ENCODE peak calls at places on chromosomes 11 and 22, in six cellular contexts. J is heart left ventricle, Y is GM12865, R is mammary epithelial cell, O is transverse colon, H is OCI-LY7. S is an unnamed sample.

GRCh38 chr11:129210831-129211181 is 18.7 kb upstream of the ARHGAP32 start:
- DNase-seq in J (no peak), Y (no peak), R (no peak), O (no peak), H (no peak), S (no peak)

GRCh38 chr11:116506446-116506845 is 266.3 kb downstream of the BUD13 start:
- DNase-seq in J (no peak), Y (no peak), R (no peak), O (no peak), H (no peak), S (no peak)

GRCh38 chr11:64298966-64299846 is 952 bp upstream of the CATSPERZ start:
- DNase-seq in J (peak), Y (no peak), R (no peak), O (peak), H (no peak), S (no peak)

GRCh38 chr22:45892681-45893461 is 84.1 kb downstream of the WNT7B start:
- DNase-seq in J (peak), Y (no peak), R (no peak), O (no peak), H (no peak), S (no peak)

GRCh38 chr11:132228756-132229325 is 858.4 kb downstream of the NTM start:
- DNase-seq in J (no peak), Y (no peak), R (peak), O (no peak), H (no peak), S (no peak)

GRCh38 chr11:19676508-19677379 is 35.9 kb upstream of the NAV2 start:
- DNase-seq in J (peak), Y (no peak), R (no peak), O (no peak), H (no peak), S (peak)

GRCh38 chr11:64183890-64184289 is 2.1 kb upstream of the STIP1 start:
- DNase-seq in J (no peak), Y (no peak), R (no peak), O (no peak), H (no peak), S (no peak)

GRCh38 chr11:12411806-12412727 is 34.7 kb downstream of the PARVA start:
- DNase-seq in J (peak), Y (peak), R (peak), O (peak), H (peak), S (peak)

GRCh38 chr11:121625784-121626506 is 173.2 kb upstream of the SORL1-AS1 start:
- DNase-seq in J (no peak), Y (no peak), R (no peak), O (no peak), H (no peak), S (no peak)

GRCh38 chr11:132648841-132649240 is 883.5 kb downstream of the OPCML start:
- DNase-seq in J (no peak), Y (no peak), R (no peak), O (no peak), H (no peak), S (no peak)

GRCh38 chr11:7299393-7299792 is 47.7 kb downstream of the SYT9 start:
- DNase-seq in J (no peak), Y (no peak), R (no peak), O (no peak), H (no peak), S (no peak)

GRCh38 chr22:30208631-30209603 is 37.6 kb downstream of the LIF start:
- DNase-seq in J (peak), Y (no peak), R (no peak), O (peak), H (no peak), S (no peak)

GRCh38 chr22:29031236-29031982 is 30.2 kb downstream of the C22orf31 start:
- DNase-seq in J (peak), Y (no peak), R (peak), O (peak), H (no peak), S (no peak)

GRCh38 chr11:124762624-124763155 is 600 bp upstream of the ESAM start:
- DNase-seq in J (no peak), Y (no peak), R (no peak), O (peak), H (no peak), S (no peak)

GRCh38 chr22:22748297-22748743 is 103.9 kb downstream of the GGTLC2 start:
- DNase-seq in J (no peak), Y (peak), R (peak), O (peak), H (peak), S (peak)

GRCh38 chr11:134289789-134290188 is 13.6 kb downstream of the GLB1L3 start:
- DNase-seq in J (no peak), Y (no peak), R (no peak), O (no peak), H (no peak), S (no peak)

GRCh38 chr11:106403751-106404150 is 326.3 kb downstream of the AASDHPPT start:
- DNase-seq in J (no peak), Y (no peak), R (no peak), O (no peak), H (no peak), S (no peak)

GRCh38 chr22:46122511-46122971 is 27.8 kb upstream of the PPARA start:
- DNase-seq in J (peak), Y (peak), R (no peak), O (peak), H (peak), S (peak)

GRCh38 chr22:23777776-23778575 is 5.3 kb downstream of the MMP11 start:
- DNase-seq in J (peak), Y (no peak), R (no peak), O (no peak), H (no peak), S (no peak)

GRCh38 chr11:32939046-32939445 is 46.4 kb downstream of the QSER1 start:
- DNase-seq in J (no peak), Y (peak), R (no peak), O (no peak), H (no peak), S (no peak)
- H3K4me3 ChIP-seq in J (no peak), Y (no peak), R (no peak), O (no peak), H (no peak), S (no peak)

GRCh38 chr11:112499908-112500204 is 239.2 kb upstream of the PLET1 start:
- DNase-seq in J (no peak), Y (no peak), R (no peak), O (no peak), H (no peak), S (no peak)

GRCh38 chr11:112503410-112503809 is 242.8 kb upstream of the PLET1 start:
- DNase-seq in J (no peak), Y (no peak), R (no peak), O (no peak), H (no peak), S (no peak)

GRCh38 chr11:112506852-112507251 is 246.2 kb upstream of the PLET1 start:
- DNase-seq in J (no peak), Y (no peak), R (no peak), O (no peak), H (no peak), S (no peak)

GRCh38 chr11:112507281-112507680 is 246.6 kb upstream of the PLET1 start:
- DNase-seq in J (no peak), Y (no peak), R (no peak), O (no peak), H (no peak), S (no peak)

GRCh38 chr11:112504056-112504455 is 243.4 kb upstream of the PLET1 start:
- DNase-seq in J (no peak), Y (no peak), R (no peak), O (no peak), H (no peak), S (no peak)
- H3K4me3 ChIP-seq in J (no peak), Y (no peak), R (no peak), O (no peak), H (no peak), S (no peak)

GRCh38 chr11:75428989-75429640 is 3.9 kb downstream of the KLHL35 start:
- DNase-seq in J (peak), Y (no peak), R (no peak), O (no peak), H (no peak), S (no peak)
- H3K4me3 ChIP-seq in J (no peak), Y (no peak), R (no peak), O (no peak), H (no peak), S (no peak)

GRCh38 chr22:35893698-35894097 is 134.9 kb downstream of the RBFOX2 start:
- DNase-seq in J (no peak), Y (no peak), R (no peak), O (no peak), H (peak), S (no peak)

GRCh38 chr22:35891442-35891841 is 137.2 kb downstream of the RBFOX2 start:
- DNase-seq in J (no peak), Y (no peak), R (no peak), O (no peak), H (no peak), S (no peak)

GRCh38 chr22:35894464-35894878 is 134.2 kb downstream of the RBFOX2 start:
- DNase-seq in J (peak), Y (no peak), R (peak), O (peak), H (peak), S (no peak)

GRCh38 chr22:35894937-35895708 is 133.5 kb downstream of the RBFOX2 start:
- DNase-seq in J (peak), Y (no peak), R (peak), O (peak), H (peak), S (no peak)

DNA sequence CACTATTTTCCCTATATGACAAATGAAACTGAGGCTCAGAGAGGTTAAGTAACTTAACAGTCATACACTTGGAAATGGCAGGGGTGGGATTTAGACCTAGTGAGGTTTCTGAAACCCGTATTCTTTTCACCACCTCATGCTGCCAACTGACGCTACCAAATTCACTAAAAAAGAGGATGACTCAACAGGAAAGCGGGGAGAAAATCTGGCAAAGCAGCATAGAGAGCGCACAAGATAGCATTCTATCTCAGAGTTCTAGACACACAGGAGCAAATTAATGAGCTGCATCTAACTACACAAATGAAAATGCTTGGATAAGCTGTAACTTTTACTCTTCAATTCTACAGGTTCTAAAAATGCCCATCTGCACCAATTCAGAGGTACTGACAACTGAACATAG is 136.4 kb downstream of the RBFOX2 start:
- DNase-seq in J (no peak), Y (no peak), R (peak), O (no peak), H (no peak), S (no peak)
- H3K4me3 ChIP-seq in J (peak), Y (no peak), R (no peak), O (no peak), H (peak), S (no peak)

DNA sequence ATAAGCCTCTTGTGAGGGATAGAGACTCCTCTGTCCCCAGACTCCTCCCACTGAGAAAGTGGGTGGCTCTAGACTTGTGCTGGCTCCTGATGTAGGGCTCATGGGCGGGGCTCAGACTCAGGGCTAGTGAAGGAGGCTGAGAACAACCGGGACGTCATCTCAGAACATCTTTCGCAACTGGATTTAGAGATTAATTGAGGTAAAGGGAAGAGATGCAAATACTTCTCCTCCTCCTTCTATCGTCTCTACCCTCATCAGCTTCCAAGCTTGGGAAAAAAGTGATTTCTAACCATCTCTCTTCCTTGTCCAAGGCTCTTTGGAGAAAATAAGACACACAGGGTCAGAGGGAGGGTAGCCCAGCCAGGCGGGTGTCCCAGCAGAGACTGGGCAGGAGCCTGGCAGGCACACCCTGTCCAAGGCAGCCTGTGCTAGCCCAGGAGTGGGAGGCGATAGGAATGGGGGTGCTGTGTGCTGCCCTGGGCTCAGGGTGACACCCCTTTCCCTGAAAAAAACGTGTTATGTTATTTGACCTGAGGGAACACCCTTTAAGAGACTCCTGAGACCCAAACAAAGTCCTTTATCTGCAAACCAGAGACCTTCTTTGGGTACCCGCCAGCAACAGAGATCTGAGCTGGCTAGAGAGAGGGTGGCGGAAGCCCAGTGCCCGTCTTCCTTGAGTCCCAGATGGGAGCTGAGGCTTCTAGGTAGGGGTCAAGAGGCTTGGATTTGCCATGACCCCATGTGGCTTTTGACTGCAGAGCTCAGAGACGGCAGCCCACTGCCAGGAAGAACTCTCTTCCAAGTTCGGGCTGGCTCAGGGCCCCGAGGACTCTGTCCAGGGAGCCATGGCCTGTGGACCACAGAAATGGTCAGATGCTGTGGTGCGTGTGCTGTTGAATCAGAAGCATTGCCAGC is 160.9 kb downstream of the ADAMTS15 start:
- DNase-seq in J (peak), Y (peak), R (no peak), O (peak), H (no peak), S (peak)
- H3K4me3 ChIP-seq in J (no peak), Y (no peak), R (no peak), O (no peak), H (no peak), S (no peak)

GRCh38 chr11:15327786-15328231 is 213.1 kb downstream of the INSC start:
- DNase-seq in J (peak), Y (peak), R (peak), O (peak), H (peak), S (peak)
- H3K4me3 ChIP-seq in J (no peak), Y (no peak), R (no peak), O (no peak), H (no peak), S (no peak)

GRCh38 chr11:36600155-36600554 is 2.1 kb upstream of the RAG2 start:
- DNase-seq in J (no peak), Y (no peak), R (no peak), O (no peak), H (no peak), S (no peak)
- H3K4me3 ChIP-seq in J (no peak), Y (no peak), R (no peak), O (no peak), H (no peak), S (no peak)

S was measured in Jurkat, Clone E6-1.